ENCODE peak calls at places on chromosome 13, in nine cellular contexts. One of them, this sample, is unnamed.

GRCh38 chr13:27053902-27054595 is 117.6 kb downstream of the USP12 start:
- DNase-seq in ACHN: peak
- DNase-seq in GM12891: no peak
- DNase-seq in activated T-helper 1 cell treated with anti-CD3 and anti-CD28 coated beads, Interleukin-2, amount 50 U/mL, for 16 hours: no peak
- DNase-seq in stimulated activated CD4-positive, alpha-beta T cell treated with anti-CD3 and anti-CD28 coated beads, TNF-alpha, amount 100 ng/mL, for 1 hour: no peak
- DNase-seq in activated naive CD4-positive, alpha-beta T cell: no peak
- DNase-seq in A673: no peak
- DNase-seq in heart left ventricle: no peak
- DNase-seq in NCI-H1092 treated with DMSO at 0.1 percent for 48 hours: no peak
- DNase-seq in this sample: no peak

GRCh38 chr13:42181381-42181953 is 90.5 kb upstream of the AKAP11 start:
- DNase-seq in ACHN: no peak
- DNase-seq in GM12891: no peak
- DNase-seq in activated T-helper 1 cell treated with anti-CD3 and anti-CD28 coated beads, Interleukin-2, amount 50 U/mL, for 16 hours: no peak
- DNase-seq in stimulated activated CD4-positive, alpha-beta T cell treated with anti-CD3 and anti-CD28 coated beads, TNF-alpha, amount 100 ng/mL, for 1 hour: no peak
- DNase-seq in activated naive CD4-positive, alpha-beta T cell: no peak
- DNase-seq in A673: no peak
- DNase-seq in heart left ventricle: no peak
- DNase-seq in NCI-H1092 treated with DMSO at 0.1 percent for 48 hours: no peak
- DNase-seq in this sample: peak

GRCh38 chr13:71758823-71759222 is 108.2 kb downstream of the DACH1 start:
- DNase-seq in ACHN: no peak
- DNase-seq in GM12891: no peak
- DNase-seq in activated T-helper 1 cell treated with anti-CD3 and anti-CD28 coated beads, Interleukin-2, amount 50 U/mL, for 16 hours: no peak
- DNase-seq in stimulated activated CD4-positive, alpha-beta T cell treated with anti-CD3 and anti-CD28 coated beads, TNF-alpha, amount 100 ng/mL, for 1 hour: no peak
- DNase-seq in activated naive CD4-positive, alpha-beta T cell: no peak
- DNase-seq in A673: no peak
- DNase-seq in heart left ventricle: no peak
- DNase-seq in NCI-H1092 treated with DMSO at 0.1 percent for 48 hours: peak
- DNase-seq in this sample: no peak

GRCh38 chr13:104314321-104314720 is 1248.1 kb upstream of the SLC10A2 start:
- DNase-seq in ACHN: no peak
- DNase-seq in GM12891: no peak
- DNase-seq in activated T-helper 1 cell treated with anti-CD3 and anti-CD28 coated beads, Interleukin-2, amount 50 U/mL, for 16 hours: no peak
- DNase-seq in stimulated activated CD4-positive, alpha-beta T cell treated with anti-CD3 and anti-CD28 coated beads, TNF-alpha, amount 100 ng/mL, for 1 hour: no peak
- DNase-seq in activated naive CD4-positive, alpha-beta T cell: no peak
- DNase-seq in A673: no peak
- DNase-seq in heart left ventricle: no peak
- DNase-seq in NCI-H1092 treated with DMSO at 0.1 percent for 48 hours: no peak
- DNase-seq in this sample: no peak

GRCh38 chr13:43196171-43196611 is 172.8 kb downstream of the DNAJC15 start:
- DNase-seq in ACHN: no peak
- DNase-seq in GM12891: no peak
- DNase-seq in activated T-helper 1 cell treated with anti-CD3 and anti-CD28 coated beads, Interleukin-2, amount 50 U/mL, for 16 hours: no peak
- DNase-seq in stimulated activated CD4-positive, alpha-beta T cell treated with anti-CD3 and anti-CD28 coated beads, TNF-alpha, amount 100 ng/mL, for 1 hour: no peak
- DNase-seq in activated naive CD4-positive, alpha-beta T cell: no peak
- DNase-seq in A673: peak
- DNase-seq in heart left ventricle: peak
- DNase-seq in NCI-H1092 treated with DMSO at 0.1 percent for 48 hours: peak
- DNase-seq in this sample: no peak

GRCh38 chr13:35157143-35157755 is 215.2 kb downstream of the NBEA start:
- DNase-seq in ACHN: peak
- DNase-seq in GM12891: no peak
- DNase-seq in activated T-helper 1 cell treated with anti-CD3 and anti-CD28 coated beads, Interleukin-2, amount 50 U/mL, for 16 hours: no peak
- DNase-seq in stimulated activated CD4-positive, alpha-beta T cell treated with anti-CD3 and anti-CD28 coated beads, TNF-alpha, amount 100 ng/mL, for 1 hour: no peak
- DNase-seq in activated naive CD4-positive, alpha-beta T cell: no peak
- DNase-seq in A673: peak
- DNase-seq in heart left ventricle: peak
- DNase-seq in NCI-H1092 treated with DMSO at 0.1 percent for 48 hours: no peak
- DNase-seq in this sample: peak

GRCh38 chr13:19836472-19836871 is 27.0 kb downstream of the ZMYM5 start:
- DNase-seq in ACHN: no peak
- DNase-seq in GM12891: no peak
- DNase-seq in activated T-helper 1 cell treated with anti-CD3 and anti-CD28 coated beads, Interleukin-2, amount 50 U/mL, for 16 hours: no peak
- DNase-seq in stimulated activated CD4-positive, alpha-beta T cell treated with anti-CD3 and anti-CD28 coated beads, TNF-alpha, amount 100 ng/mL, for 1 hour: no peak
- DNase-seq in activated naive CD4-positive, alpha-beta T cell: no peak
- DNase-seq in A673: no peak
- DNase-seq in heart left ventricle: no peak
- DNase-seq in NCI-H1092 treated with DMSO at 0.1 percent for 48 hours: no peak
- DNase-seq in this sample: no peak

GRCh38 chr13:113114511-113115362 is 7.9 kb upstream of the F10 start:
- DNase-seq in ACHN: no peak
- DNase-seq in GM12891: no peak
- DNase-seq in activated T-helper 1 cell treated with anti-CD3 and anti-CD28 coated beads, Interleukin-2, amount 50 U/mL, for 16 hours: peak
- DNase-seq in stimulated activated CD4-positive, alpha-beta T cell treated with anti-CD3 and anti-CD28 coated beads, TNF-alpha, amount 100 ng/mL, for 1 hour: no peak
- DNase-seq in activated naive CD4-positive, alpha-beta T cell: no peak
- DNase-seq in A673: no peak
- DNase-seq in heart left ventricle: peak
- DNase-seq in NCI-H1092 treated with DMSO at 0.1 percent for 48 hours: no peak
- DNase-seq in this sample: no peak

GRCh38 chr13:113817860-113818691 is 45.8 kb downstream of the GAS6 start:
- DNase-seq in ACHN: no peak
- DNase-seq in GM12891: no peak
- DNase-seq in activated T-helper 1 cell treated with anti-CD3 and anti-CD28 coated beads, Interleukin-2, amount 50 U/mL, for 16 hours: no peak
- DNase-seq in stimulated activated CD4-positive, alpha-beta T cell treated with anti-CD3 and anti-CD28 coated beads, TNF-alpha, amount 100 ng/mL, for 1 hour: no peak
- DNase-seq in activated naive CD4-positive, alpha-beta T cell: no peak
- DNase-seq in A673: no peak
- DNase-seq in heart left ventricle: no peak
- DNase-seq in NCI-H1092 treated with DMSO at 0.1 percent for 48 hours: no peak
- DNase-seq in this sample: no peak

GRCh38 chr13:25172303-25172630 is 179 bp upstream of the AMER2 start:
- DNase-seq in ACHN: no peak
- DNase-seq in GM12891: no peak
- DNase-seq in activated T-helper 1 cell treated with anti-CD3 and anti-CD28 coated beads, Interleukin-2, amount 50 U/mL, for 16 hours: no peak
- DNase-seq in stimulated activated CD4-positive, alpha-beta T cell treated with anti-CD3 and anti-CD28 coated beads, TNF-alpha, amount 100 ng/mL, for 1 hour: no peak
- DNase-seq in activated naive CD4-positive, alpha-beta T cell: no peak
- DNase-seq in A673: no peak
- DNase-seq in heart left ventricle: no peak
- DNase-seq in NCI-H1092 treated with DMSO at 0.1 percent for 48 hours: no peak
- DNase-seq in this sample: no peak

GRCh38 chr13:39148513-39148961 is 110.3 kb downstream of the NHLRC3 start:
- DNase-seq in ACHN: peak
- DNase-seq in GM12891: no peak
- DNase-seq in activated T-helper 1 cell treated with anti-CD3 and anti-CD28 coated beads, Interleukin-2, amount 50 U/mL, for 16 hours: no peak
- DNase-seq in stimulated activated CD4-positive, alpha-beta T cell treated with anti-CD3 and anti-CD28 coated beads, TNF-alpha, amount 100 ng/mL, for 1 hour: no peak
- DNase-seq in activated naive CD4-positive, alpha-beta T cell: no peak
- DNase-seq in A673: peak
- DNase-seq in heart left ventricle: no peak
- DNase-seq in NCI-H1092 treated with DMSO at 0.1 percent for 48 hours: no peak
- DNase-seq in this sample: no peak

GRCh38 chr13:99268822-99269221 is 10.6 kb upstream of the GPR18 start:
- DNase-seq in ACHN: no peak
- DNase-seq in GM12891: no peak
- DNase-seq in activated T-helper 1 cell treated with anti-CD3 and anti-CD28 coated beads, Interleukin-2, amount 50 U/mL, for 16 hours: no peak
- DNase-seq in stimulated activated CD4-positive, alpha-beta T cell treated with anti-CD3 and anti-CD28 coated beads, TNF-alpha, amount 100 ng/mL, for 1 hour: no peak
- DNase-seq in activated naive CD4-positive, alpha-beta T cell: no peak
- DNase-seq in A673: no peak
- DNase-seq in heart left ventricle: no peak
- DNase-seq in NCI-H1092 treated with DMSO at 0.1 percent for 48 hours: no peak
- DNase-seq in this sample: no peak

GRCh38 chr13:74009100-74009668 is 125.0 kb downstream of the KLF12 start:
- DNase-seq in ACHN: no peak
- DNase-seq in GM12891: no peak
- DNase-seq in activated T-helper 1 cell treated with anti-CD3 and anti-CD28 coated beads, Interleukin-2, amount 50 U/mL, for 16 hours: no peak
- DNase-seq in stimulated activated CD4-positive, alpha-beta T cell treated with anti-CD3 and anti-CD28 coated beads, TNF-alpha, amount 100 ng/mL, for 1 hour: no peak
- DNase-seq in activated naive CD4-positive, alpha-beta T cell: no peak
- DNase-seq in A673: no peak
- DNase-seq in heart left ventricle: no peak
- DNase-seq in NCI-H1092 treated with DMSO at 0.1 percent for 48 hours: no peak
- DNase-seq in this sample: no peak

GRCh38 chr13:110340812-110341444 is 33.8 kb downstream of the COL4A2 start:
- DNase-seq in ACHN: no peak
- DNase-seq in GM12891: no peak
- DNase-seq in activated T-helper 1 cell treated with anti-CD3 and anti-CD28 coated beads, Interleukin-2, amount 50 U/mL, for 16 hours: no peak
- DNase-seq in stimulated activated CD4-positive, alpha-beta T cell treated with anti-CD3 and anti-CD28 coated beads, TNF-alpha, amount 100 ng/mL, for 1 hour: peak
- DNase-seq in activated naive CD4-positive, alpha-beta T cell: no peak
- DNase-seq in A673: peak
- DNase-seq in heart left ventricle: peak
- DNase-seq in NCI-H1092 treated with DMSO at 0.1 percent for 48 hours: no peak
- DNase-seq in this sample: peak

GRCh38 chr13:60755380-60756163 is 358.6 kb downstream of the TDRD3 start:
- DNase-seq in ACHN: peak
- DNase-seq in GM12891: no peak
- DNase-seq in activated T-helper 1 cell treated with anti-CD3 and anti-CD28 coated beads, Interleukin-2, amount 50 U/mL, for 16 hours: no peak
- DNase-seq in stimulated activated CD4-positive, alpha-beta T cell treated with anti-CD3 and anti-CD28 coated beads, TNF-alpha, amount 100 ng/mL, for 1 hour: no peak
- DNase-seq in activated naive CD4-positive, alpha-beta T cell: no peak
- DNase-seq in A673: no peak
- DNase-seq in heart left ventricle: no peak
- DNase-seq in NCI-H1092 treated with DMSO at 0.1 percent for 48 hours: no peak
- DNase-seq in this sample: no peak

GRCh38 chr13:32537580-32538233 is 888 bp downstream of the N4BP2L2 start:
- DNase-seq in ACHN: peak
- DNase-seq in GM12891: no peak
- DNase-seq in activated T-helper 1 cell treated with anti-CD3 and anti-CD28 coated beads, Interleukin-2, amount 50 U/mL, for 16 hours: peak
- DNase-seq in stimulated activated CD4-positive, alpha-beta T cell treated with anti-CD3 and anti-CD28 coated beads, TNF-alpha, amount 100 ng/mL, for 1 hour: peak
- DNase-seq in activated naive CD4-positive, alpha-beta T cell: peak
- DNase-seq in A673: peak
- DNase-seq in heart left ventricle: peak
- DNase-seq in NCI-H1092 treated with DMSO at 0.1 percent for 48 hours: no peak
- DNase-seq in this sample: peak

GRCh38 chr13:37074703-37075102 is 15.2 kb upstream of the SUPT20H start:
- DNase-seq in ACHN: peak
- DNase-seq in GM12891: no peak
- DNase-seq in activated T-helper 1 cell treated with anti-CD3 and anti-CD28 coated beads, Interleukin-2, amount 50 U/mL, for 16 hours: no peak
- DNase-seq in stimulated activated CD4-positive, alpha-beta T cell treated with anti-CD3 and anti-CD28 coated beads, TNF-alpha, amount 100 ng/mL, for 1 hour: no peak
- DNase-seq in activated naive CD4-positive, alpha-beta T cell: no peak
- DNase-seq in A673: peak
- DNase-seq in heart left ventricle: no peak
- DNase-seq in NCI-H1092 treated with DMSO at 0.1 percent for 48 hours: peak
- DNase-seq in this sample: no peak

GRCh38 chr13:21542563-21542962 is 61.4 kb downstream of the MICU2 start:
- DNase-seq in ACHN: no peak
- DNase-seq in GM12891: no peak
- DNase-seq in activated T-helper 1 cell treated with anti-CD3 and anti-CD28 coated beads, Interleukin-2, amount 50 U/mL, for 16 hours: no peak
- DNase-seq in stimulated activated CD4-positive, alpha-beta T cell treated with anti-CD3 and anti-CD28 coated beads, TNF-alpha, amount 100 ng/mL, for 1 hour: no peak
- DNase-seq in activated naive CD4-positive, alpha-beta T cell: no peak
- DNase-seq in A673: no peak
- DNase-seq in heart left ventricle: no peak
- DNase-seq in NCI-H1092 treated with DMSO at 0.1 percent for 48 hours: no peak
- DNase-seq in this sample: no peak

GRCh38 chr13:102589291-102589822 is 7.4 kb upstream of the TPP2 start:
- DNase-seq in ACHN: no peak
- DNase-seq in GM12891: no peak
- DNase-seq in activated T-helper 1 cell treated with anti-CD3 and anti-CD28 coated beads, Interleukin-2, amount 50 U/mL, for 16 hours: no peak
- DNase-seq in stimulated activated CD4-positive, alpha-beta T cell treated with anti-CD3 and anti-CD28 coated beads, TNF-alpha, amount 100 ng/mL, for 1 hour: no peak
- DNase-seq in activated naive CD4-positive, alpha-beta T cell: no peak
- DNase-seq in A673: peak
- DNase-seq in heart left ventricle: no peak
- DNase-seq in NCI-H1092 treated with DMSO at 0.1 percent for 48 hours: no peak
- DNase-seq in this sample: no peak

GRCh38 chr13:112131081-112131739 is 64.3 kb downstream of the SOX1 start:
- DNase-seq in ACHN: no peak
- DNase-seq in GM12891: no peak
- DNase-seq in activated T-helper 1 cell treated with anti-CD3 and anti-CD28 coated beads, Interleukin-2, amount 50 U/mL, for 16 hours: no peak
- DNase-seq in stimulated activated CD4-positive, alpha-beta T cell treated with anti-CD3 and anti-CD28 coated beads, TNF-alpha, amount 100 ng/mL, for 1 hour: no peak
- DNase-seq in activated naive CD4-positive, alpha-beta T cell: no peak
- DNase-seq in A673: no peak
- DNase-seq in heart left ventricle: no peak
- DNase-seq in NCI-H1092 treated with DMSO at 0.1 percent for 48 hours: no peak
- DNase-seq in this sample: no peak

GRCh38 chr13:36945078-36945477 is 25.0 kb upstream of the SMAD9 start:
- DNase-seq in ACHN: no peak
- DNase-seq in GM12891: no peak
- DNase-seq in activated T-helper 1 cell treated with anti-CD3 and anti-CD28 coated beads, Interleukin-2, amount 50 U/mL, for 16 hours: no peak
- DNase-seq in stimulated activated CD4-positive, alpha-beta T cell treated with anti-CD3 and anti-CD28 coated beads, TNF-alpha, amount 100 ng/mL, for 1 hour: no peak
- DNase-seq in activated naive CD4-positive, alpha-beta T cell: no peak
- DNase-seq in A673: no peak
- DNase-seq in heart left ventricle: no peak
- DNase-seq in NCI-H1092 treated with DMSO at 0.1 percent for 48 hours: no peak
- DNase-seq in this sample: no peak

GRCh38 chr13:41065098-41065497 is 3.8 kb downstream of the WBP4 start:
- DNase-seq in ACHN: peak
- DNase-seq in GM12891: no peak
- DNase-seq in activated T-helper 1 cell treated with anti-CD3 and anti-CD28 coated beads, Interleukin-2, amount 50 U/mL, for 16 hours: no peak
- DNase-seq in stimulated activated CD4-positive, alpha-beta T cell treated with anti-CD3 and anti-CD28 coated beads, TNF-alpha, amount 100 ng/mL, for 1 hour: no peak
- DNase-seq in activated naive CD4-positive, alpha-beta T cell: no peak
- DNase-seq in A673: no peak
- DNase-seq in heart left ventricle: no peak
- DNase-seq in NCI-H1092 treated with DMSO at 0.1 percent for 48 hours: no peak
- DNase-seq in this sample: no peak